ENCODE peak calls at places on chromosomes 16 and 17, in nine cellular contexts. One of them, this sample, is unnamed.

GRCh38 chr17:39461911-39462641 is 790 bp downstream of the CDK12 start:
- DNase-seq in OCI-LY7: peak; percentile 25
- DNase-seq in effector memory CD4-positive, alpha-beta T cell: no peak
- DNase-seq in CD8-positive, alpha-beta T cell: no peak
- DNase-seq in mesendoderm: peak; percentile 37
- DNase-seq in A673: no peak
- DNase-seq in heart right ventricle: peak; percentile 61
- DNase-seq in right atrium auricular region: no peak
- DNase-seq in neuronal stem cell: no peak
- DNase-seq in this sample: peak; percentile 67

GRCh38 chr16:24988593-24989338 is 26.4 kb downstream of the ARHGAP17 start:
- DNase-seq in OCI-LY7: peak; percentile 38
- DNase-seq in effector memory CD4-positive, alpha-beta T cell: no peak
- DNase-seq in CD8-positive, alpha-beta T cell: no peak
- DNase-seq in mesendoderm: peak; percentile 34
- DNase-seq in A673: peak; percentile 54
- DNase-seq in heart right ventricle: no peak
- DNase-seq in right atrium auricular region: peak; percentile 67
- DNase-seq in neuronal stem cell: no peak
- DNase-seq in this sample: peak; percentile 46

GRCh38 chr17:36632916-36633846 is 31.8 kb downstream of the MRM1 start:
- DNase-seq in OCI-LY7: no peak
- DNase-seq in effector memory CD4-positive, alpha-beta T cell: no peak
- DNase-seq in CD8-positive, alpha-beta T cell: no peak
- DNase-seq in mesendoderm: peak; percentile 77
- DNase-seq in A673: no peak
- DNase-seq in heart right ventricle: no peak
- DNase-seq in right atrium auricular region: no peak
- DNase-seq in neuronal stem cell: no peak
- DNase-seq in this sample: no peak

GRCh38 chr17:2369551-2370210 is 31.2 kb downstream of the MNT start:
- DNase-seq in OCI-LY7: peak; percentile 28
- DNase-seq in effector memory CD4-positive, alpha-beta T cell: no peak
- DNase-seq in CD8-positive, alpha-beta T cell: no peak
- DNase-seq in mesendoderm: peak; percentile 66
- DNase-seq in A673: peak; percentile 48
- DNase-seq in heart right ventricle: no peak
- DNase-seq in right atrium auricular region: no peak
- DNase-seq in neuronal stem cell: no peak
- DNase-seq in this sample: no peak

GRCh38 chr17:9696279-9697044 is 51.1 kb downstream of the USP43 start:
- DNase-seq in OCI-LY7: no peak
- DNase-seq in effector memory CD4-positive, alpha-beta T cell: no peak
- DNase-seq in CD8-positive, alpha-beta T cell: no peak
- DNase-seq in mesendoderm: peak; percentile 54
- DNase-seq in A673: no peak
- DNase-seq in heart right ventricle: no peak
- DNase-seq in right atrium auricular region: no peak
- DNase-seq in neuronal stem cell: no peak
- DNase-seq in this sample: no peak

GRCh38 chr16:48182979-48183537 is 27.3 kb upstream of the ABCC12 start:
- DNase-seq in OCI-LY7: no peak
- DNase-seq in effector memory CD4-positive, alpha-beta T cell: no peak
- DNase-seq in CD8-positive, alpha-beta T cell: no peak
- DNase-seq in mesendoderm: no peak
- DNase-seq in A673: no peak
- DNase-seq in heart right ventricle: no peak
- DNase-seq in right atrium auricular region: no peak
- DNase-seq in neuronal stem cell: no peak
- DNase-seq in this sample: no peak

GRCh38 chr16:53131363-53132071 is 76.7 kb downstream of the CHD9 start:
- DNase-seq in OCI-LY7: peak; percentile 52
- DNase-seq in effector memory CD4-positive, alpha-beta T cell: peak; percentile 59
- DNase-seq in CD8-positive, alpha-beta T cell: peak; percentile 47
- DNase-seq in mesendoderm: peak; percentile 44
- DNase-seq in A673: peak; percentile 63
- DNase-seq in heart right ventricle: peak; percentile 65
- DNase-seq in right atrium auricular region: peak; percentile 82
- DNase-seq in neuronal stem cell: no peak
- DNase-seq in this sample: peak; percentile 63

GRCh38 chr16:89090182-89090630 is 3.4 kb upstream of the ACSF3 start:
- DNase-seq in OCI-LY7: no peak
- DNase-seq in effector memory CD4-positive, alpha-beta T cell: no peak
- DNase-seq in CD8-positive, alpha-beta T cell: no peak
- DNase-seq in mesendoderm: no peak
- DNase-seq in A673: no peak
- DNase-seq in heart right ventricle: no peak
- DNase-seq in right atrium auricular region: no peak
- DNase-seq in neuronal stem cell: no peak
- DNase-seq in this sample: no peak

GRCh38 chr16:49021136-49021535 is 260.5 kb downstream of the CBLN1 start:
- DNase-seq in OCI-LY7: no peak
- DNase-seq in effector memory CD4-positive, alpha-beta T cell: no peak
- DNase-seq in CD8-positive, alpha-beta T cell: no peak
- DNase-seq in mesendoderm: no peak
- DNase-seq in A673: no peak
- DNase-seq in heart right ventricle: no peak
- DNase-seq in right atrium auricular region: no peak
- DNase-seq in neuronal stem cell: no peak
- DNase-seq in this sample: no peak

GRCh38 chr17:21551081-21551881 is 141.0 kb upstream of the KCNJ18 start:
- DNase-seq in OCI-LY7: peak; percentile 82
- DNase-seq in effector memory CD4-positive, alpha-beta T cell: peak; percentile 63
- DNase-seq in CD8-positive, alpha-beta T cell: peak; percentile 81
- DNase-seq in mesendoderm: peak; percentile 70
- DNase-seq in A673: peak; percentile 83
- DNase-seq in heart right ventricle: peak; percentile 83
- DNase-seq in right atrium auricular region: peak; percentile 82
- DNase-seq in neuronal stem cell: peak; percentile 54
- DNase-seq in this sample: peak; percentile 84

GRCh38 chr17:82434216-82434565 is 15.8 kb upstream of the OGFOD3 start:
- DNase-seq in OCI-LY7: peak; percentile 60
- DNase-seq in effector memory CD4-positive, alpha-beta T cell: no peak
- DNase-seq in CD8-positive, alpha-beta T cell: no peak
- DNase-seq in mesendoderm: no peak
- DNase-seq in A673: no peak
- DNase-seq in heart right ventricle: no peak
- DNase-seq in right atrium auricular region: no peak
- DNase-seq in neuronal stem cell: no peak
- DNase-seq in this sample: no peak

GRCh38 chr16:28499854-28500253 is 5.4 kb downstream of the APOBR start:
- DNase-seq in OCI-LY7: no peak
- DNase-seq in effector memory CD4-positive, alpha-beta T cell: no peak
- DNase-seq in CD8-positive, alpha-beta T cell: no peak
- DNase-seq in mesendoderm: peak; percentile 8
- DNase-seq in A673: no peak
- DNase-seq in heart right ventricle: no peak
- DNase-seq in right atrium auricular region: no peak
- DNase-seq in neuronal stem cell: no peak
- DNase-seq in this sample: no peak

GRCh38 chr16:48526958-48527331 is 83.0 kb downstream of the N4BP1 start:
- DNase-seq in OCI-LY7: no peak
- DNase-seq in effector memory CD4-positive, alpha-beta T cell: no peak
- DNase-seq in CD8-positive, alpha-beta T cell: no peak
- DNase-seq in mesendoderm: no peak
- DNase-seq in A673: no peak
- DNase-seq in heart right ventricle: no peak
- DNase-seq in right atrium auricular region: no peak
- DNase-seq in neuronal stem cell: no peak
- DNase-seq in this sample: no peak

GRCh38 chr16:78770353-78771091 is 671.1 kb downstream of the WWOX start:
- DNase-seq in OCI-LY7: peak; percentile 61
- DNase-seq in effector memory CD4-positive, alpha-beta T cell: peak; percentile 73
- DNase-seq in CD8-positive, alpha-beta T cell: peak; percentile 79
- DNase-seq in mesendoderm: peak; percentile 89
- DNase-seq in A673: peak; percentile 82
- DNase-seq in heart right ventricle: peak; percentile 79
- DNase-seq in right atrium auricular region: peak; percentile 73
- DNase-seq in neuronal stem cell: peak; percentile 43
- DNase-seq in this sample: peak; percentile 85

GRCh38 chr16:2919511-2920255 is 8.0 kb downstream of the FLYWCH1 start:
- DNase-seq in OCI-LY7: peak; percentile 71
- DNase-seq in effector memory CD4-positive, alpha-beta T cell: peak; percentile 39
- DNase-seq in CD8-positive, alpha-beta T cell: peak; percentile 75
- DNase-seq in mesendoderm: peak; percentile 72
- DNase-seq in A673: peak; percentile 81
- DNase-seq in heart right ventricle: no peak
- DNase-seq in right atrium auricular region: peak; percentile 78
- DNase-seq in neuronal stem cell: peak; percentile 76
- DNase-seq in this sample: peak; percentile 54

GRCh38 chr17:28306954-28307401 is 12.0 kb upstream of the TMEM97 start:
- DNase-seq in OCI-LY7: no peak
- DNase-seq in effector memory CD4-positive, alpha-beta T cell: no peak
- DNase-seq in CD8-positive, alpha-beta T cell: no peak
- DNase-seq in mesendoderm: no peak
- DNase-seq in A673: no peak
- DNase-seq in heart right ventricle: no peak
- DNase-seq in right atrium auricular region: no peak
- DNase-seq in neuronal stem cell: no peak
- DNase-seq in this sample: no peak

DNA sequence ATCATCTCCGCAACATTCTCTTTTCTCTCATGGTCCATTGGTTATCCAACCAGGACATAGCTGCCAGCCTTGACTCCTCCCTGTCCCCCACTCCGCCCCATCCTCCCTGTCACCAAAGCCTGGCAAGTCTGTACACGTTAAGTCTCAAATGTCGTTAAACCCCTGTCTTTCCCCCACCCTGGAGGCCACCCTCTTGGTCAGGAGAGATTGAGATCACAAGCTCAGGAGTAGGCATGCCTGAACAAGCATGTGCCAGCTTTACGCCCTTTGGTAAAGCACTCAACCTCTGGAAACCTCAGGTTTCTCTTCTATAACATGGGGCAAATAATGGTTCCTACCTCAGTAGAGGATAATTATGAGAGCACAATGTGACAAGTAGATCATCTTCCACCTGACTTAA is 38.1 kb upstream of the CCL1 start:
- DNase-seq in OCI-LY7: no peak
- DNase-seq in effector memory CD4-positive, alpha-beta T cell: no peak
- DNase-seq in CD8-positive, alpha-beta T cell: no peak
- DNase-seq in mesendoderm: no peak
- DNase-seq in A673: no peak
- DNase-seq in heart right ventricle: no peak
- DNase-seq in right atrium auricular region: no peak
- DNase-seq in neuronal stem cell: no peak
- DNase-seq in this sample: no peak
- H3K27ac ChIP-seq in OCI-LY7: no peak overlapping the region
- H3K27ac ChIP-seq in effector memory CD4-positive, alpha-beta T cell: no peak overlapping the region
- H3K27ac ChIP-seq in CD8-positive, alpha-beta T cell: no peak overlapping the region
- H3K27ac ChIP-seq in mesendoderm: no peak overlapping the region
- H3K27ac ChIP-seq in A673: no peak overlapping the region
- H3K27ac ChIP-seq in heart right ventricle: no peak overlapping the region
- H3K27ac ChIP-seq in right atrium auricular region: no peak overlapping the region
- H3K27ac ChIP-seq in neuronal stem cell: no peak overlapping the region
- H3K27ac ChIP-seq in this sample: no peak overlapping the region

GRCh38 chr17:55751720-55752250 is 934 bp downstream of the PCTP start:
- DNase-seq in OCI-LY7: no peak
- DNase-seq in effector memory CD4-positive, alpha-beta T cell: no peak
- DNase-seq in CD8-positive, alpha-beta T cell: no peak
- DNase-seq in mesendoderm: no peak
- DNase-seq in A673: no peak
- DNase-seq in heart right ventricle: no peak
- DNase-seq in right atrium auricular region: no peak
- DNase-seq in neuronal stem cell: no peak
- DNase-seq in this sample: no peak
- H3K27ac ChIP-seq in OCI-LY7: no peak overlapping the region
- H3K27ac ChIP-seq in effector memory CD4-positive, alpha-beta T cell: no peak overlapping the region
- H3K27ac ChIP-seq in CD8-positive, alpha-beta T cell: no peak overlapping the region
- H3K27ac ChIP-seq in mesendoderm: no peak overlapping the region
- H3K27ac ChIP-seq in A673: no peak overlapping the region
- H3K27ac ChIP-seq in heart right ventricle: peak overlapping the region; percentile 85
- H3K27ac ChIP-seq in right atrium auricular region: peak overlapping the region; percentile 90
- H3K27ac ChIP-seq in neuronal stem cell: no peak overlapping the region
- H3K27ac ChIP-seq in this sample: peak overlapping the region; percentile 84

GRCh38 chr16:85327731-85328664 is 215.7 kb upstream of the CIBAR2 start:
- DNase-seq in OCI-LY7: no peak
- DNase-seq in effector memory CD4-positive, alpha-beta T cell: no peak
- DNase-seq in CD8-positive, alpha-beta T cell: no peak
- DNase-seq in mesendoderm: peak; percentile 99
- DNase-seq in A673: peak; percentile 99
- DNase-seq in heart right ventricle: no peak
- DNase-seq in right atrium auricular region: no peak
- DNase-seq in neuronal stem cell: peak; percentile 95
- DNase-seq in this sample: no peak
- H3K27ac ChIP-seq in OCI-LY7: no peak overlapping the region
- H3K27ac ChIP-seq in effector memory CD4-positive, alpha-beta T cell: no peak overlapping the region
- H3K27ac ChIP-seq in CD8-positive, alpha-beta T cell: no peak overlapping the region
- H3K27ac ChIP-seq in mesendoderm: peak overlapping the region; percentile 99
- H3K27ac ChIP-seq in A673: peak overlapping the region; percentile 86
- H3K27ac ChIP-seq in heart right ventricle: no peak overlapping the region
- H3K27ac ChIP-seq in right atrium auricular region: no peak overlapping the region
- H3K27ac ChIP-seq in neuronal stem cell: peak overlapping the region; percentile 96
- H3K27ac ChIP-seq in this sample: no peak overlapping the region

GRCh38 chr16:31423241-31423640 is 4.9 kb downstream of the COX6A2 start:
- DNase-seq in OCI-LY7: no peak
- DNase-seq in effector memory CD4-positive, alpha-beta T cell: no peak
- DNase-seq in CD8-positive, alpha-beta T cell: no peak
- DNase-seq in mesendoderm: no peak
- DNase-seq in A673: no peak
- DNase-seq in heart right ventricle: no peak
- DNase-seq in right atrium auricular region: no peak
- DNase-seq in neuronal stem cell: no peak
- DNase-seq in this sample: no peak
- H3K27ac ChIP-seq in OCI-LY7: no peak overlapping the region
- H3K27ac ChIP-seq in effector memory CD4-positive, alpha-beta T cell: no peak overlapping the region
- H3K27ac ChIP-seq in CD8-positive, alpha-beta T cell: no peak overlapping the region
- H3K27ac ChIP-seq in mesendoderm: no peak overlapping the region
- H3K27ac ChIP-seq in A673: no peak overlapping the region
- H3K27ac ChIP-seq in heart right ventricle: no peak overlapping the region
- H3K27ac ChIP-seq in right atrium auricular region: peak overlapping the region; percentile 39
- H3K27ac ChIP-seq in neuronal stem cell: no peak overlapping the region
- H3K27ac ChIP-seq in this sample: no peak overlapping the region

DNA sequence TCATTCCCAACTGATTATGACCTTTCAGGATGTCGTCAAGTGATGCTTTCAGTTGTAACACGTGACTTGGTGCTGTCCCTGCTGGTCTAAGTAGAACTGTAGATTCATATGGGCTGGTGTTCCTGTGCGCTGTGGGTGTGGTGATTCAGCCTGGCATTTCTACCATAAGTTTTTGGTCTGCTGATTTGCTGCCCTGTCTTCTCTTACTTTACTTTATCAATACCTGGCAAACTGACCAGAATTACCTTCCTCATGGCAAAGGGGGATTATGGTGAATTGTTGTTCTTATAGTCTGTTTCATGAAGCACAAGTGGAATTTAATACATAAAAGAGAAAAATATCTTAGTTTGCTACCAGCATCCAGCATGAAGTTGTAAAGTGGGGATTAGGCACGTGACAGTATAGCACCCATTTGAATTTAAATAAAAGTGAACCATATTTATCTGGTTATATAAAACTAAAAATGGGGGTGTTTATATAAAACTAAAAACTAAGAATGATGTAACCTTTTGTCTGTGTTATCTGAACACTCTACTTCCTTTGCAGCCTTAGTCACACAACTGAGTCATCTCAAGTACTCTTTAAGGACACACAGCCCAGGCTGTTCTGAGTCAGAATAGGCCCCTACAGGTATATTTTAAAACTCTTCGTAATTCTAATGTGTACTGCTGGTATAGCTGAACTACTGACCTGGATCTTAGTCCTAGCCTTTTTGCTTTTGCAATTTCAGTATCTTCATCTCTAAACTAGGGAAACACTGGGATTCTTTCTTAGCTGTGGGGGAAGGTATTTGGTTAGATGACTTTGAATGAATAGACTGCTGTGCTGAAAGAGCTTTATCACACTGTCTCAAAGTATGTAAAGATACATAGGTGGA is 28.3 kb downstream of the TTC19 start:
- DNase-seq in OCI-LY7: no peak
- DNase-seq in effector memory CD4-positive, alpha-beta T cell: no peak
- DNase-seq in CD8-positive, alpha-beta T cell: no peak
- DNase-seq in mesendoderm: peak; percentile 77
- DNase-seq in A673: peak; percentile 50
- DNase-seq in heart right ventricle: no peak
- DNase-seq in right atrium auricular region: no peak
- DNase-seq in neuronal stem cell: no peak
- DNase-seq in this sample: no peak
- H3K27ac ChIP-seq in OCI-LY7: no peak overlapping the region
- H3K27ac ChIP-seq in effector memory CD4-positive, alpha-beta T cell: peak overlapping the region; percentile 51
- H3K27ac ChIP-seq in CD8-positive, alpha-beta T cell: peak overlapping the region; percentile 23
- H3K27ac ChIP-seq in mesendoderm: no peak overlapping the region
- H3K27ac ChIP-seq in A673: peak overlapping the region; percentile 39
- H3K27ac ChIP-seq in heart right ventricle: no peak overlapping the region
- H3K27ac ChIP-seq in right atrium auricular region: peak overlapping the region; percentile 37
- H3K27ac ChIP-seq in neuronal stem cell: no peak overlapping the region
- H3K27ac ChIP-seq in this sample: no peak overlapping the region